ENCODE peak calls at places on chromosome 20, in four cellular contexts. U is tibial artery, C is mammary epithelial cell, H is transverse colon. A is an unnamed sample.

GRCh38 chr20:62770111-62770910 is 26.0 kb upstream of the MRGBP start:
- DNase-seq in U (no peak), C (no peak), H (no peak), A (peak; percentile 8)

GRCh38 chr20:62624719-62625455 is 17.4 kb upstream of the SLCO4A1 start:
- DNase-seq in U (peak; percentile 72), C (no peak), H (no peak), A (no peak)

GRCh38 chr20:46894971-46895905 is 595 bp downstream of the EYA2 start:
- DNase-seq in U (peak; percentile 28), C (peak; percentile 25), H (peak; percentile 15), A (no peak)

GRCh38 chr20:33568378-33569289 is 78.7 kb downstream of the CBFA2T2 start:
- DNase-seq in U (no peak), C (no peak), H (no peak), A (peak; percentile 44)

GRCh38 chr20:52490715-52491430 is 299.3 kb upstream of the ZFP64 start:
- DNase-seq in U (no peak), C (peak; percentile 1), H (no peak), A (no peak)

GRCh38 chr20:16097788-16098187 is 475.5 kb downstream of the KIF16B start:
- DNase-seq in U (no peak), C (no peak), H (no peak), A (no peak)

GRCh38 chr20:11502051-11502450 is 415.6 kb upstream of the BTBD3 start:
- DNase-seq in U (no peak), C (no peak), H (no peak), A (no peak)

GRCh38 chr20:49310695-49311094 is 32.8 kb upstream of the ZNFX1 start:
- DNase-seq in U (no peak), C (peak; percentile 69), H (no peak), A (no peak)

GRCh38 chr20:32077192-32077591 is 25.1 kb downstream of the HCK start:
- DNase-seq in U (no peak), C (no peak), H (no peak), A (no peak)

GRCh38 chr20:62422636-62423325 is 4.6 kb downstream of the RBBP8NL start:
- DNase-seq in U (no peak), C (no peak), H (no peak), A (no peak)

GRCh38 chr20:37670426-37670825 is 23.4 kb upstream of the CTNNBL1 start:
- DNase-seq in U (no peak), C (no peak), H (peak; percentile 11), A (no peak)

GRCh38 chr20:20712004-20712473 is 405 bp downstream of the RALGAPA2 start:
- DNase-seq in U (no peak), C (no peak), H (peak; percentile 46), A (no peak)

GRCh38 chr20:5191829-5192569 is 65.2 kb downstream of the CDS2 start:
- DNase-seq in U (no peak), C (peak; percentile 63), H (peak; percentile 31), A (no peak)

GRCh38 chr20:5181955-5182354 is 55.1 kb downstream of the CDS2 start:
- DNase-seq in U (no peak), C (peak; percentile 6), H (no peak), A (no peak)

GRCh38 chr20:37333848-37334318 is 12.1 kb upstream of the SRC start:
- DNase-seq in U (no peak), C (no peak), H (no peak), A (no peak)

GRCh38 chr20:13839421-13840092 is 54.7 kb downstream of the NDUFAF5 start:
- DNase-seq in U (no peak), C (peak; percentile 77), H (no peak), A (no peak)

GRCh38 chr20:44796758-44797457 is 13.4 kb downstream of the RIMS4 start:
- DNase-seq in U (no peak), C (no peak), H (no peak), A (no peak)

GRCh38 chr20:48891235-48892048 is 30.1 kb upstream of the ARFGEF2 start:
- DNase-seq in U (no peak), C (no peak), H (no peak), A (no peak)

GRCh38 chr20:9301129-9302072 is 213.0 kb upstream of the LAMP5 start:
- DNase-seq in U (no peak), C (peak; percentile 75), H (peak; percentile 11), A (no peak)

GRCh38 chr20:31630187-31630790 is 7.4 kb upstream of the COX4I2 start:
- DNase-seq in U (no peak), C (peak; percentile 48), H (no peak), A (no peak)

GRCh38 chr20:61328906-61329558 is 77.0 kb downstream of the CDH4 start:
- DNase-seq in U (no peak), C (no peak), H (no peak), A (no peak)

GRCh38 chr20:19074828-19075516 is 137.5 kb upstream of the SLC24A3 start:
- DNase-seq in U (no peak), C (no peak), H (no peak), A (peak; percentile 19)

GRCh38 chr20:60516442-60516841 is 558.2 kb downstream of the CDH26 start:
- DNase-seq in U (no peak), C (no peak), H (no peak), A (no peak)

GRCh38 chr20:45406260-45407066 is 1.6 kb upstream of the DBNDD2 start:
- DNase-seq in U (peak; percentile 71), C (peak; percentile 40), H (peak; percentile 84), A (peak; percentile 87)

GRCh38 chr20:55424968-55425367 is 580.4 kb downstream of the CBLN4 start:
- DNase-seq in U (no peak), C (no peak), H (no peak), A (no peak)

GRCh38 chr20:38547288-38547825 is 33.6 kb upstream of the ADIG start:
- DNase-seq in U (no peak), C (no peak), H (no peak), A (no peak)

GRCh38 chr20:611047-611842 is 1.1 kb upstream of the TCF15 start:
- DNase-seq in U (no peak), C (no peak), H (no peak), A (no peak)

DNA sequence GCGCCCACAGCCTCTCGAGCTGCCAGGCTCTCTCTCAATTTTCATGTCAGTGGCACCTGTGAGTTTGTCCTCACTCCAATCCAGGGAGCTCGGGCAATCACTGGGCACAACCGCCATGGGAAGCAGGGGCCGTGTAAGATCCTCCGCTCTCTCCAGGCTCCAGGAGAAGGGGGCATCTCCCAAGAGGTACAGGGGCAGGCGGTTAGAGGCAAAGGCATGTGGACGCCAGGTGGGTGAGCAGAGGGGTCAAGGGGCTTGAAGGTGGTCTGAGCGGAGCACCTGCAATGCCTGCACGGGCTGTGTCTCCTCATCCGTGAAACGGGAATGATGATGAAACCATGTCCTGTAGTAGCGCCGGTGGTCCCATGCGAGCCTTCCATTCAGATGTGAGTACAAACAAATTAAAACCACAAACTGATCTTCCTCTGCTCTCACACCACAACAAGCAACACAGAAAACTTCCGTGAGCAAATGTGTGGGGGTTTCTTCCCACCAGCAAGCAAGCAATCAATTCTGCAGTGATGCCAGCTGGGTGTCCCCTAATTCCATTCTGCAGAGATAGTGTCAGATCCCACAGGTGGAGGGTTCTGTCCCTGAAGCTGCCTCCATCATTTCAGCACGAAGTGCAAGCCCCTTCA is 222.5 kb upstream of the PMEPA1 start:
- DNase-seq in U (no peak), C (no peak), H (no peak), A (no peak)
- TF ChIP-seq CTCF in U (no peak), C (no peak), H (no peak), A (no peak)

DNA sequence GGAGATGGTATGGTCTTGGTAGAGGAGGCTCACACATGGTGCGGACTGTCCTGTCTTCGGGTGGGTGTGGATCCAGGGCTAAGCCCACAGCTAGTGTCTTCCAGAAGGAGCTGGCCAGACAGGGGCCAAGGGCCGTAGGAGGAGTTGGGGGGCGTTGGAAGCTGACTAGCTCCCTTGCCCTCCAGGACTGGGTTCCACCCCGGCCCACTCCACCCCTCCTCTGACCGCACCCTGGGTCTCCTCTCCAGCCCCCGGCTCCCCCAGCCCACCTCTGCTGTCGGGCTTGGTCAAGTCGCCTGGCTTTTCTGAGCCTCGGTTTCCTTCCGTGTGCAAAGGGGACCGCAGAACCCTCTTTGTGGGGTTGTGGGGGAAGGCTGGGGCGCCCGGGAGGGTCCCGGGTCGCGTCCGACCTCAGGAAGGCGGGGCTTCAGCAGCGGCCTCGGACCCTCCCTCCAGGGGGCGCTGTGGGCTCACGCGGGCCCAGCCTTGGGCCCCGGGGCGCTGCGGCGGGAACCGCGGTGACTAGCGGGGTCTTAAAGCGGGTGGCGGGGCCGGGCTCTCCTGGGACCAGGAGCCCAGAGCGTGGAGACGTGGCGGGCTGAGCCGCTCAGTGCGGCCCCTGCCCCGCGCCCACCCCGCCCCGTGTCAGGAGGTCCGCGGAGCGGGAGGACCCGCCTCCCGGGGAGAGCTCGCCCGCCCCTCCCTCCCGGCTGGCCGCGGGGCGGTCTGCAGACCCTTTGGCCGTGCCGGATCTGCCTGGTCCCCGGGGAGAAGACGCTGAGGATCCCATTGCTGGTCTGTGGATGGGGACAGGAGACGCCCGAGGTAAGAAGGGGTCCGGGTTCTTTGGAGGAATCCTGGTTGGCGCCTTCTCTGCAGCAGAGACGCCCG is 5.4 kb downstream of the NPBWR2 start:
- DNase-seq in U (no peak), C (no peak), H (peak; percentile 41), A (peak; percentile 33)
- H3K4me3 ChIP-seq in U (peak overlapping the region; percentile 10), C (no peak overlapping the region), H (peak overlapping the region; percentile 50), A (peak overlapping the region; percentile 67)

DNA sequence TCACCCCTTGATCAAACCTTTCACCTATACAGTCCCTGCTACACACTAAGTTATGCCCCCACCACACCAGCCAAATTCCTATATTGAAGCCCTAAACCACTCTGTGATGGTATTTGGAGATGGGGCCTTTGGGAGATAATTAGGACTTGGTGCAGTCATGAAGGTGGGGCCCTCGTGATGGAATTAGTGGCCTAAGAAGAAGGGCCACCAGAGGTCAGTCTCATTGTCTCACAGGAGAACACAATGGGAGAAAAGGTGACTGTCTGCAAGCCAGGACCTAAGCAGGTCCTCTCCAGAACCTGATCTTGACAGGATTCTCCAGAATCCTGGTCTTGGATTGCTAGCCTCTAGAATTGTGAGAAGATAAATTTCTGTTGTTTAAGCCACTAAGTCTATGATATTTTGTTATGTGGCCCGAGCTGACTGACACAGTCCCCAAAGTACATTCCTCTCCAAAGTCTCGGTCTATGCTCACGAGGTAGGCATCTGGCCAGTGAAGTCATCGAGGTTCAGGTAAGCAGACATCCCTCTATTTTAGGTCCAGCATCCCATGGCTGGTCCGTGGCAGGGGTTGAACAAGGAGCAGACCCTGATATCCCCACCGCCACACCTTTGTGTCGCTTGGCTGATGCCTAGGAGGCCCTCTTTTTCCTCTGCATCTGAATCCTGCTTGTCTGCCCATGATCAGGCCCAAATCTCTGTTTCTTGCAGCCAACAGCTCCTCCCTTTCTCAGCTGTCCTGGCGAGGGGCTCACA is 138.9 kb downstream of the NFATC2 start:
- DNase-seq in U (no peak), C (no peak), H (no peak), A (no peak)
- H3K4me1 ChIP-seq in U (no peaks in the 10 kb centered on the region), C (no peaks in the 10 kb centered on the region), H (peaks cover 3% of the 10 kb centered on the region), A (peaks cover 4% of the 10 kb centered on the region)

DNA sequence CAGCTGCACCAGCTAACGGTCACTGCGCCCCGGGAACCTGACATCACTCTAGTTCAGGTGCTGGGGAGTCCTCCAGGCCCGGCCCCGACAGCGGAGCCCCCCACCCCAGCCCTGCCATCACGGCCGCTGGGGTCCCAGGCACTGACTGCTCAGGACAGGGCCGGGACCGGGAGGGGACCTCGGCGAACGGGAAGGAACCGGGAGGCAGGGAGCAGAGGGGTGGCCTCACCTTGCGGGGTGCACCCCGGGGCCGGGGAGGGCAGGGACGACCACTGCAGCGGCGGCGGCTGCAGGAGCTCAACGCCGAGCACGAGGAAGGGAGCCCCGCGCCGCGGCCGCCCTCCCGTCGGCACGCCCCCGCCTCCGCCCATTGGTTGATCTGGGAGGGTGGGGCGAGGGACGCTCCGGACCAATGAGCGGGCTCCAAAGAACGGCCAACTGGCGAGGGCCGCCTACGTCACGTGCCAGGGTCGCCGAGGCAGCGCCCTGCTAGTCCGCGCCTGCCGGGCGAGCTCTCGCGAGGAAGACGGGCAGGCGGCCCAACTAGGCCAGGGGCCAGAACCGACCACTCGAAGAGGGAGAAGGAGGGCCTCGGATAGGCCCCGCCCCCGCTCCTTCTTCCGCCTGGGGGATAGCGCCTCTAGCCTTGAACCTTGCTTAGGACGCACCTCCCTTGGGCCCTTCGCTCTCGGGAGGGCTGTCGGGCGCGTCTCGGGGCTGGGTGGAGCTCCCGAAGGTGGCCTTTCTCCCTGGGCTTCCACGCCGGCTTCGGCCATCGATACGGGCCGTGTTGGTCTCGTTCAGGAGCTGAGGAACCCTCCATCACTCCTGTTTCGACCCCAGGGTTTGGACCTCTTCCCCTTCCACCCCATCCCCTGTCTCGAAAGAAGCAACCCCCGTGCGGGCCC is at the start of gene ADISSP:
- DNase-seq in U (peak; percentile 98), C (peak; percentile 98), H (peak; percentile 99), A (peak; percentile 99)
- TF ChIP-seq CTCF in U (peak; percentile 9), C (no peak), H (no peak), A (no peak)

A was measured in left ventricle myocardium inferior.